ENCODE peak calls at places on chromosomes 4 and X, in seven cellular contexts. One of them, this sample, is unnamed.

GRCh38 chr4:119623025-119623424 is 5.6 kb downstream of the PDE5A start:
- DNase-seq in AG09309: no peak
- DNase-seq in tibial artery: no peak
- DNase-seq in astrocyte of the spinal cord: peak
- DNase-seq in cardiac fibroblast: peak
- DNase-seq in thyroid gland: no peak
- DNase-seq in fibroblast of mammary gland: peak
- DNase-seq in this sample: peak

GRCh38 chrX:340641-341423 is 22.2 kb upstream of the GTPBP6 start:
- DNase-seq in tibial artery: peak
- DNase-seq in AG09309: no peak
- DNase-seq in cardiac fibroblast: no peak
- DNase-seq in astrocyte of the spinal cord: no peak
- DNase-seq in thyroid gland: no peak
- DNase-seq in fibroblast of mammary gland: no peak
- DNase-seq in this sample: no peak

GRCh38 chrX:86002076-86002896 is 45.1 kb downstream of the CHM start:
- DNase-seq in thyroid gland: no peak
- DNase-seq in tibial artery: no peak
- DNase-seq in fibroblast of mammary gland: peak
- DNase-seq in astrocyte of the spinal cord: peak
- DNase-seq in cardiac fibroblast: peak
- DNase-seq in AG09309: no peak
- DNase-seq in this sample: peak

GRCh38 chrX:19739683-19740082 is 147.7 kb downstream of the SH3KBP1 start:
- DNase-seq in cardiac fibroblast: peak
- DNase-seq in AG09309: peak
- DNase-seq in astrocyte of the spinal cord: peak
- DNase-seq in thyroid gland: peak
- DNase-seq in fibroblast of mammary gland: peak
- DNase-seq in tibial artery: peak
- DNase-seq in this sample: peak

GRCh38 chrX:71098302-71098701 is 2.7 kb downstream of the FOXO4 start:
- DNase-seq in fibroblast of mammary gland: peak
- DNase-seq in astrocyte of the spinal cord: peak
- DNase-seq in thyroid gland: peak
- DNase-seq in AG09309: no peak
- DNase-seq in cardiac fibroblast: peak
- DNase-seq in tibial artery: peak
- DNase-seq in this sample: peak

GRCh38 chrX:12771445-12772069 is 19.7 kb upstream of the PRPS2 start:
- DNase-seq in cardiac fibroblast: peak
- DNase-seq in tibial artery: no peak
- DNase-seq in thyroid gland: peak
- DNase-seq in fibroblast of mammary gland: peak
- DNase-seq in AG09309: no peak
- DNase-seq in astrocyte of the spinal cord: peak
- DNase-seq in this sample: peak

GRCh38 chr4:154044118-154044517 is 255.2 kb upstream of the SFRP2 start:
- DNase-seq in thyroid gland: no peak
- DNase-seq in AG09309: no peak
- DNase-seq in astrocyte of the spinal cord: no peak
- DNase-seq in cardiac fibroblast: peak
- DNase-seq in tibial artery: no peak
- DNase-seq in fibroblast of mammary gland: peak
- DNase-seq in this sample: no peak

GRCh38 chr4:74410272-74410671 is 34.7 kb upstream of the AREG start:
- DNase-seq in tibial artery: no peak
- DNase-seq in fibroblast of mammary gland: no peak
- DNase-seq in AG09309: no peak
- DNase-seq in cardiac fibroblast: peak
- DNase-seq in astrocyte of the spinal cord: peak
- DNase-seq in thyroid gland: no peak
- DNase-seq in this sample: no peak

GRCh38 chr4:1584498-1584897 is 99.6 kb downstream of the FAM53A start:
- DNase-seq in cardiac fibroblast: no peak
- DNase-seq in astrocyte of the spinal cord: no peak
- DNase-seq in thyroid gland: no peak
- DNase-seq in tibial artery: no peak
- DNase-seq in AG09309: no peak
- DNase-seq in fibroblast of mammary gland: no peak
- DNase-seq in this sample: no peak

GRCh38 chrX:32538554-32538953 is 672.8 kb downstream of the DMD start:
- DNase-seq in AG09309: no peak
- DNase-seq in fibroblast of mammary gland: no peak
- DNase-seq in thyroid gland: no peak
- DNase-seq in tibial artery: no peak
- DNase-seq in astrocyte of the spinal cord: no peak
- DNase-seq in cardiac fibroblast: no peak
- DNase-seq in this sample: no peak

GRCh38 chr4:38387348-38387747 is 276.7 kb upstream of the KLF3 start:
- DNase-seq in cardiac fibroblast: peak
- DNase-seq in AG09309: peak
- DNase-seq in astrocyte of the spinal cord: peak
- DNase-seq in tibial artery: peak
- DNase-seq in thyroid gland: peak
- DNase-seq in fibroblast of mammary gland: peak
- DNase-seq in this sample: peak

GRCh38 chr4:38320833-38321232 is 343.2 kb upstream of the KLF3 start:
- DNase-seq in AG09309: no peak
- DNase-seq in cardiac fibroblast: no peak
- DNase-seq in astrocyte of the spinal cord: no peak
- DNase-seq in tibial artery: no peak
- DNase-seq in fibroblast of mammary gland: no peak
- DNase-seq in thyroid gland: no peak
- DNase-seq in this sample: no peak

GRCh38 chr4:118941149-118941548 is 52.5 kb downstream of the SYNPO2 start:
- DNase-seq in cardiac fibroblast: peak
- DNase-seq in astrocyte of the spinal cord: no peak
- DNase-seq in AG09309: no peak
- DNase-seq in tibial artery: no peak
- DNase-seq in fibroblast of mammary gland: peak
- DNase-seq in thyroid gland: no peak
- DNase-seq in this sample: peak

GRCh38 chrX:2691543-2692220 is 587 bp downstream of the CD99 start:
- DNase-seq in thyroid gland: peak
- DNase-seq in AG09309: no peak
- DNase-seq in fibroblast of mammary gland: peak
- DNase-seq in tibial artery: peak
- DNase-seq in cardiac fibroblast: peak
- DNase-seq in astrocyte of the spinal cord: peak
- DNase-seq in this sample: peak

GRCh38 chr4:104969394-104970066 is 177.1 kb upstream of the TET2 start:
- DNase-seq in AG09309: no peak
- DNase-seq in fibroblast of mammary gland: no peak
- DNase-seq in cardiac fibroblast: no peak
- DNase-seq in tibial artery: no peak
- DNase-seq in astrocyte of the spinal cord: no peak
- DNase-seq in thyroid gland: no peak
- DNase-seq in this sample: no peak

GRCh38 chrX:101415180-101416130 is 7.4 kb downstream of the HNRNPH2 start:
- DNase-seq in thyroid gland: no peak
- DNase-seq in tibial artery: no peak
- DNase-seq in AG09309: peak
- DNase-seq in astrocyte of the spinal cord: peak
- DNase-seq in fibroblast of mammary gland: peak
- DNase-seq in cardiac fibroblast: peak
- DNase-seq in this sample: peak

GRCh38 chr4:175791221-175791620 is 20.8 kb downstream of the GPM6A start:
- DNase-seq in thyroid gland: no peak
- DNase-seq in astrocyte of the spinal cord: no peak
- DNase-seq in AG09309: no peak
- DNase-seq in tibial artery: no peak
- DNase-seq in cardiac fibroblast: no peak
- DNase-seq in fibroblast of mammary gland: no peak
- DNase-seq in this sample: no peak

GRCh38 chrX:37967714-37968113 is 38.6 kb upstream of the SYTL5 start:
- DNase-seq in fibroblast of mammary gland: no peak
- DNase-seq in tibial artery: no peak
- DNase-seq in astrocyte of the spinal cord: no peak
- DNase-seq in cardiac fibroblast: no peak
- DNase-seq in AG09309: no peak
- DNase-seq in thyroid gland: no peak
- DNase-seq in this sample: no peak

GRCh38 chrX:54495814-54496516 is at the start of gene FGD1:
- DNase-seq in thyroid gland: peak
- DNase-seq in tibial artery: peak
- DNase-seq in astrocyte of the spinal cord: peak
- DNase-seq in cardiac fibroblast: peak
- DNase-seq in AG09309: no peak
- DNase-seq in fibroblast of mammary gland: peak
- DNase-seq in this sample: peak

GRCh38 chr4:121728798-121729226 is 32.0 kb upstream of the ANXA5 start:
- DNase-seq in thyroid gland: no peak
- DNase-seq in cardiac fibroblast: peak
- DNase-seq in fibroblast of mammary gland: peak
- DNase-seq in tibial artery: no peak
- DNase-seq in AG09309: peak
- DNase-seq in astrocyte of the spinal cord: peak
- DNase-seq in this sample: peak

GRCh38 chr4:123162859-123163258 is 233.7 kb upstream of the SPRY1 start:
- DNase-seq in AG09309: no peak
- DNase-seq in thyroid gland: no peak
- DNase-seq in tibial artery: no peak
- DNase-seq in cardiac fibroblast: no peak
- DNase-seq in fibroblast of mammary gland: no peak
- DNase-seq in astrocyte of the spinal cord: no peak
- DNase-seq in this sample: no peak

GRCh38 chrX:51292421-51292820 is 40.2 kb upstream of the NUDT10 start:
- DNase-seq in fibroblast of mammary gland: no peak
- DNase-seq in tibial artery: no peak
- DNase-seq in thyroid gland: no peak
- DNase-seq in AG09309: no peak
- DNase-seq in astrocyte of the spinal cord: no peak
- DNase-seq in cardiac fibroblast: no peak
- DNase-seq in this sample: no peak

GRCh38 chr4:832536-832935 is 6.6 kb upstream of the CPLX1 start:
- DNase-seq in fibroblast of mammary gland: no peak
- DNase-seq in tibial artery: no peak
- DNase-seq in AG09309: no peak
- DNase-seq in astrocyte of the spinal cord: no peak
- DNase-seq in cardiac fibroblast: no peak
- DNase-seq in thyroid gland: no peak
- DNase-seq in this sample: no peak

GRCh38 chr4:79964715-79965345 is 108.2 kb downstream of the ANTXR2 start:
- DNase-seq in cardiac fibroblast: no peak
- DNase-seq in AG09309: no peak
- DNase-seq in fibroblast of mammary gland: no peak
- DNase-seq in astrocyte of the spinal cord: peak
- DNase-seq in tibial artery: no peak
- DNase-seq in thyroid gland: peak
- DNase-seq in this sample: no peak

GRCh38 chrX:75115707-75116413 is 40.2 kb downstream of the ABCB7 start:
- DNase-seq in tibial artery: no peak
- DNase-seq in astrocyte of the spinal cord: no peak
- DNase-seq in cardiac fibroblast: no peak
- DNase-seq in fibroblast of mammary gland: no peak
- DNase-seq in thyroid gland: no peak
- DNase-seq in AG09309: no peak
- DNase-seq in this sample: no peak

GRCh38 chr4:14149469-14150030 is 522.0 kb upstream of the BOD1L1 start:
- DNase-seq in cardiac fibroblast: no peak
- DNase-seq in astrocyte of the spinal cord: no peak
- DNase-seq in thyroid gland: no peak
- DNase-seq in fibroblast of mammary gland: peak
- DNase-seq in AG09309: no peak
- DNase-seq in tibial artery: no peak
- DNase-seq in this sample: peak

GRCh38 chr4:80073362-80074008 is 456 bp upstream of the ANTXR2 start:
- DNase-seq in tibial artery: no peak
- DNase-seq in AG09309: no peak
- DNase-seq in fibroblast of mammary gland: no peak
- DNase-seq in thyroid gland: no peak
- DNase-seq in astrocyte of the spinal cord: no peak
- DNase-seq in cardiac fibroblast: no peak
- DNase-seq in this sample: no peak

GRCh38 chr4:187996502-187997177 is 1.1 kb downstream of the ZFP42 start:
- DNase-seq in fibroblast of mammary gland: no peak
- DNase-seq in AG09309: no peak
- DNase-seq in thyroid gland: no peak
- DNase-seq in astrocyte of the spinal cord: no peak
- DNase-seq in tibial artery: no peak
- DNase-seq in cardiac fibroblast: no peak
- DNase-seq in this sample: no peak

GRCh38 chrX:18596096-18596495 is 75.8 kb downstream of the RS1 start:
- DNase-seq in AG09309: no peak
- DNase-seq in tibial artery: no peak
- DNase-seq in thyroid gland: peak
- DNase-seq in astrocyte of the spinal cord: no peak
- DNase-seq in cardiac fibroblast: no peak
- DNase-seq in fibroblast of mammary gland: no peak
- DNase-seq in this sample: no peak

GRCh38 chrX:148537556-148538182 is 37.3 kb downstream of the AFF2 start:
- DNase-seq in fibroblast of mammary gland: no peak
- DNase-seq in tibial artery: no peak
- DNase-seq in thyroid gland: no peak
- DNase-seq in cardiac fibroblast: no peak
- DNase-seq in AG09309: no peak
- DNase-seq in astrocyte of the spinal cord: no peak
- DNase-seq in this sample: no peak
- H3K4me3 ChIP-seq in fibroblast of mammary gland: no peak
- H3K4me3 ChIP-seq in tibial artery: no peak
- H3K4me3 ChIP-seq in thyroid gland: no peak
- H3K4me3 ChIP-seq in cardiac fibroblast: no peak
- H3K4me3 ChIP-seq in AG09309: no peak
- H3K4me3 ChIP-seq in astrocyte of the spinal cord: no peak
- H3K4me3 ChIP-seq in this sample: no peak

GRCh38 chr4:141220655-141221605 is at the start of gene ZNF330:
- DNase-seq in tibial artery: peak
- DNase-seq in cardiac fibroblast: peak
- DNase-seq in astrocyte of the spinal cord: peak
- DNase-seq in thyroid gland: peak
- DNase-seq in AG09309: peak
- DNase-seq in fibroblast of mammary gland: peak
- DNase-seq in this sample: peak
- TF ChIP-seq CTCF in tibial artery: no peak
- TF ChIP-seq CTCF in cardiac fibroblast: peak
- TF ChIP-seq CTCF in astrocyte of the spinal cord: peak
- TF ChIP-seq CTCF in thyroid gland: no peak
- TF ChIP-seq CTCF in AG09309: peak
- TF ChIP-seq CTCF in fibroblast of mammary gland: peak
- TF ChIP-seq CTCF in this sample: peak

GRCh38 chr4:86482296-86482695 is 111.8 kb upstream of the PTPN13 start:
- DNase-seq in thyroid gland: no peak
- DNase-seq in AG09309: no peak
- DNase-seq in astrocyte of the spinal cord: no peak
- DNase-seq in tibial artery: no peak
- DNase-seq in fibroblast of mammary gland: no peak
- DNase-seq in cardiac fibroblast: no peak
- DNase-seq in this sample: no peak
- H3K4me3 ChIP-seq in thyroid gland: no peak
- H3K4me3 ChIP-seq in AG09309: no peak
- H3K4me3 ChIP-seq in astrocyte of the spinal cord: no peak
- H3K4me3 ChIP-seq in tibial artery: no peak
- H3K4me3 ChIP-seq in fibroblast of mammary gland: no peak
- H3K4me3 ChIP-seq in cardiac fibroblast: no peak
- H3K4me3 ChIP-seq in this sample: no peak

DNA sequence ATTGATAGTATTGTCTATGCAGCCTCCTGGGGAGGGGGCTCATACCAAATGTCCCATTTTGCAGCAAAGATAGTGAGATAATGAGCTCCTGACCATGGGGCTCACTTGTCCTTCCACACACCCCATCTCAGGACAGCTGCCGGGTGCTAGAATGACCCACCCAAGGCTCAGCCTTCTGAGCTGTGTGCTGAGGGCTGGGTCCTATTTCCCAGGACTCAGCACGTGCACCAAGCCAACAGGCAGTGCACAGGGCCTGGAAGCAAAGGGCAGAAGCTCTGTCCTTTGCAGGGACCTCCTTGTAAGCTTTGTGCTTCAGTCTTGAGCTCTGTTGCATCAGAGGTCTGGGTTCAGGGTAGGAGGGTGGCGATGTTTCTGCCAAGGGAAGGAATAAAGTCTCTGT is 11.2 kb upstream of the ABLIM2 start:
- DNase-seq in astrocyte of the spinal cord: no peak
- DNase-seq in AG09309: no peak
- DNase-seq in cardiac fibroblast: no peak
- DNase-seq in thyroid gland: no peak
- DNase-seq in tibial artery: no peak
- DNase-seq in fibroblast of mammary gland: no peak
- DNase-seq in this sample: no peak
- TF ChIP-seq CTCF in astrocyte of the spinal cord: no peak
- TF ChIP-seq CTCF in AG09309: no peak
- TF ChIP-seq CTCF in cardiac fibroblast: no peak
- TF ChIP-seq CTCF in thyroid gland: no peak
- TF ChIP-seq CTCF in tibial artery: no peak
- TF ChIP-seq CTCF in fibroblast of mammary gland: no peak
- TF ChIP-seq CTCF in this sample: no peak